ENCODE peak calls at places on chromosomes 13 and 19, in six cellular contexts. One of them, this sample, is unnamed.

GRCh38 chr19:40225440-40226305 is 816 bp downstream of the CCNP start:
- DNase-seq in endothelial cell: no peak
- DNase-seq in body of pancreas: no peak
- DNase-seq in stimulated activated CD4-positive, alpha-beta T cell treated with anti-CD3 and anti-CD28 coated beads, TNF-alpha, amount 100 ng/mL, for 1 hour: no peak
- DNase-seq in NCI-H82: peak; percentile 23
- DNase-seq in neural crest cell: no peak
- DNase-seq in this sample: no peak

GRCh38 chr13:24505256-24505655 is 7.3 kb downstream of the PARP4 start:
- DNase-seq in endothelial cell: no peak
- DNase-seq in body of pancreas: peak; percentile 10
- DNase-seq in stimulated activated CD4-positive, alpha-beta T cell treated with anti-CD3 and anti-CD28 coated beads, TNF-alpha, amount 100 ng/mL, for 1 hour: no peak
- DNase-seq in NCI-H82: no peak
- DNase-seq in neural crest cell: no peak
- DNase-seq in this sample: no peak

GRCh38 chr19:13463296-13463695 is 43.0 kb downstream of the CACNA1A start:
- DNase-seq in endothelial cell: peak; percentile 61
- DNase-seq in body of pancreas: no peak
- DNase-seq in stimulated activated CD4-positive, alpha-beta T cell treated with anti-CD3 and anti-CD28 coated beads, TNF-alpha, amount 100 ng/mL, for 1 hour: no peak
- DNase-seq in NCI-H82: no peak
- DNase-seq in neural crest cell: peak; percentile 61
- DNase-seq in this sample: peak; percentile 85

GRCh38 chr19:13861392-13861713 is 15.6 kb upstream of the NANOS3 start:
- DNase-seq in endothelial cell: no peak
- DNase-seq in body of pancreas: no peak
- DNase-seq in stimulated activated CD4-positive, alpha-beta T cell treated with anti-CD3 and anti-CD28 coated beads, TNF-alpha, amount 100 ng/mL, for 1 hour: no peak
- DNase-seq in NCI-H82: no peak
- DNase-seq in neural crest cell: no peak
- DNase-seq in this sample: no peak

GRCh38 chr19:50333737-50334617 is 4.8 kb upstream of the KCNC3 start:
- DNase-seq in endothelial cell: no peak
- DNase-seq in body of pancreas: no peak
- DNase-seq in stimulated activated CD4-positive, alpha-beta T cell treated with anti-CD3 and anti-CD28 coated beads, TNF-alpha, amount 100 ng/mL, for 1 hour: peak; percentile 79
- DNase-seq in NCI-H82: peak; percentile 83
- DNase-seq in neural crest cell: peak; percentile 83
- DNase-seq in this sample: peak; percentile 90

GRCh38 chr13:48515732-48516131 is 17.1 kb downstream of the RCBTB2 start:
- DNase-seq in endothelial cell: no peak
- DNase-seq in body of pancreas: no peak
- DNase-seq in stimulated activated CD4-positive, alpha-beta T cell treated with anti-CD3 and anti-CD28 coated beads, TNF-alpha, amount 100 ng/mL, for 1 hour: no peak
- DNase-seq in NCI-H82: no peak
- DNase-seq in neural crest cell: no peak
- DNase-seq in this sample: no peak

GRCh38 chr19:5036733-5037681 is 68.1 kb downstream of the KDM4B start:
- DNase-seq in endothelial cell: no peak
- DNase-seq in body of pancreas: no peak
- DNase-seq in stimulated activated CD4-positive, alpha-beta T cell treated with anti-CD3 and anti-CD28 coated beads, TNF-alpha, amount 100 ng/mL, for 1 hour: no peak
- DNase-seq in NCI-H82: no peak
- DNase-seq in neural crest cell: no peak
- DNase-seq in this sample: no peak

GRCh38 chr13:101875717-101876393 is 423.4 kb downstream of the ITGBL1 start:
- DNase-seq in endothelial cell: no peak
- DNase-seq in body of pancreas: peak; percentile 14
- DNase-seq in stimulated activated CD4-positive, alpha-beta T cell treated with anti-CD3 and anti-CD28 coated beads, TNF-alpha, amount 100 ng/mL, for 1 hour: no peak
- DNase-seq in NCI-H82: peak; percentile 11
- DNase-seq in neural crest cell: no peak
- DNase-seq in this sample: no peak

GRCh38 chr13:67341406-67341805 is 111.3 kb upstream of the PCDH9 start:
- DNase-seq in endothelial cell: no peak
- DNase-seq in body of pancreas: no peak
- DNase-seq in stimulated activated CD4-positive, alpha-beta T cell treated with anti-CD3 and anti-CD28 coated beads, TNF-alpha, amount 100 ng/mL, for 1 hour: no peak
- DNase-seq in NCI-H82: no peak
- DNase-seq in neural crest cell: no peak
- DNase-seq in this sample: no peak

GRCh38 chr13:101447852-101448251 is 4.6 kb upstream of the ITGBL1 start:
- DNase-seq in endothelial cell: no peak
- DNase-seq in body of pancreas: no peak
- DNase-seq in stimulated activated CD4-positive, alpha-beta T cell treated with anti-CD3 and anti-CD28 coated beads, TNF-alpha, amount 100 ng/mL, for 1 hour: no peak
- DNase-seq in NCI-H82: peak; percentile 48
- DNase-seq in neural crest cell: no peak
- DNase-seq in this sample: no peak

GRCh38 chr13:79547211-79547610 is 66.3 kb downstream of the NDFIP2 start:
- DNase-seq in endothelial cell: no peak
- DNase-seq in body of pancreas: no peak
- DNase-seq in stimulated activated CD4-positive, alpha-beta T cell treated with anti-CD3 and anti-CD28 coated beads, TNF-alpha, amount 100 ng/mL, for 1 hour: no peak
- DNase-seq in NCI-H82: no peak
- DNase-seq in neural crest cell: no peak
- DNase-seq in this sample: no peak

This sample was measured in nephron progenitor cell.